ENCODE peak calls at places on chromosomes 4 and X, in seven cellular contexts. S, F, N, E, M, A and U are unnamed samples.

GRCh38 chr4:100367451-100367850 is 150.4 kb downstream of the EMCN start:
- DNase-seq in N (no peak), S (no peak), M (no peak), E (no peak), F (no peak), A (no peak), U (no peak)

GRCh38 chr4:86594559-86595425 is 677 bp downstream of the PTPN13 start:
- DNase-seq in A (peak; percentile 77), M (peak; percentile 69), N (peak; percentile 23), E (peak; percentile 82), S (peak; percentile 13), F (peak; percentile 73), U (no peak)

GRCh38 chrX:66638591-66639500 is at the start of gene EDA2R:
- DNase-seq in A (no peak), F (peak; percentile 47), M (no peak), S (no peak), N (peak; percentile 13), E (peak; percentile 70), U (peak; percentile 17)

GRCh38 chr4:185559913-185560281 is 24.6 kb upstream of the PDLIM3 start:
- DNase-seq in F (no peak), S (no peak), A (no peak), E (no peak), N (no peak), M (no peak), U (no peak)

GRCh38 chr4:61805979-61806378 is 605.9 kb downstream of the ADGRL3 start:
- DNase-seq in F (no peak), E (no peak), N (no peak), M (no peak), A (no peak), S (no peak), U (no peak)

GRCh38 chr4:137531951-137532868 is at the start of gene PCDH18:
- DNase-seq in M (peak; percentile 97), F (peak; percentile 68), S (no peak), A (peak; percentile 95), E (no peak), N (peak; percentile 74), U (no peak)

GRCh38 chr4:24471623-24472510 is 112.5 kb downstream of the DHX15 start:
- DNase-seq in F (peak; percentile 83), A (peak; percentile 63), N (peak; percentile 10), M (peak; percentile 71), S (no peak), E (no peak), U (peak; percentile 32)

GRCh38 chr4:76523593-76523992 is 88.6 kb downstream of the SHROOM3 start:
- DNase-seq in E (no peak), N (no peak), S (no peak), M (no peak), F (no peak), A (no peak), U (no peak)

GRCh38 chr4:122819708-122820449 is 6.8 kb upstream of the FGF2 start:
- DNase-seq in N (no peak), S (no peak), E (no peak), M (no peak), F (no peak), A (no peak), U (no peak)

GRCh38 chr4:8732681-8733243 is 138.9 kb downstream of the HMX1 start:
- DNase-seq in S (no peak), N (no peak), F (no peak), M (no peak), E (peak; percentile 43), A (no peak), U (no peak)

GRCh38 chr4:147492301-147492700 is 11.4 kb downstream of the EDNRA start:
- DNase-seq in M (no peak), N (no peak), F (no peak), E (no peak), S (no peak), A (no peak), U (no peak)

GRCh38 chr4:68655764-68656444 is 14.5 kb downstream of the UGT2B15 start:
- DNase-seq in A (no peak), M (no peak), E (no peak), N (no peak), S (no peak), F (no peak), U (no peak)

GRCh38 chr4:159416073-159416472 is 313.2 kb downstream of the RAPGEF2 start:
- DNase-seq in F (no peak), N (no peak), E (no peak), S (no peak), M (no peak), A (no peak), U (no peak)

GRCh38 chr4:72031868-72032619 is at the start of gene NPFFR2:
- DNase-seq in E (peak; percentile 72), M (no peak), F (peak; percentile 46), N (no peak), A (no peak), S (no peak), U (no peak)

GRCh38 chr4:124710253-124710849 is 2.2 kb downstream of the ANKRD50 start:
- DNase-seq in A (no peak), S (no peak), N (no peak), M (no peak), E (no peak), F (no peak), U (no peak)

GRCh38 chr4:15003441-15003890 is 1.2 kb downstream of the CPEB2 start:
- DNase-seq in E (peak; percentile 95), S (no peak), N (peak; percentile 68), M (peak; percentile 82), F (peak; percentile 73), A (peak; percentile 85), U (peak; percentile 29)

GRCh38 chrX:102044496-102044895 is 81.0 kb upstream of the TCEAL2 start:
- DNase-seq in A (no peak), E (peak; percentile 42), M (no peak), S (no peak), N (no peak), F (no peak), U (no peak)

GRCh38 chr4:115249808-115250207 is 136.4 kb upstream of the NDST4 start:
- DNase-seq in N (no peak), S (peak; percentile 27), F (no peak), A (no peak), M (no peak), E (no peak), U (no peak)

DNA sequence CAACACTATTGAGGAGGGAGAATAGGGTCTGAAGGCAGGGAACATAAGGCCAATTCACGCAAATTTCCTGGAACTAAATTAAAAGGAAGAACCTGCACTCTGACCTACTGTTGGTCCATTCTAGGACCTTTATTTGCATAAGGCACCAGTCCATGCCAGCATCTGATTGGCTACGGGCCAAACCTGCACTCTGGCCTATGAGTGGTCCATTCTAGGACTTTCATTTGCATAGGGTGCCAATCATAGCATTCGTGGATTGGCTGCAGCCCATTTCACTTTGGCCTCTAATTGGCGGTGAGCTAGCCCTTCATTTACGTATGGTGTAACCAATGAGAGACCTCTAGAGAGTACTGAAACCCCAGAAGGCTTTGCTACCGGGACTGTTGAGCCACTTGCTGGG is 6.0 kb upstream of the RNF175 start:
- DNase-seq in A (no peak), E (no peak), S (no peak), F (no peak), N (no peak), M (no peak), U (no peak)
- TF ChIP-seq POLR2AphosphoS5 in A (no peak), E (no peak), S (no peak), F (no peak), N (no peak), M (no peak), U (no peak)

GRCh38 chr4:22514001-22514400 is 1.9 kb downstream of the ADGRA3 start:
- DNase-seq in F (no peak), N (no peak), A (no peak), M (no peak), E (no peak), S (no peak), U (no peak)

GRCh38 chr4:22512306-22512705 is 3.6 kb downstream of the ADGRA3 start:
- DNase-seq in N (no peak), M (no peak), A (no peak), F (no peak), E (no peak), S (no peak), U (no peak)

GRCh38 chr4:22514431-22514830 is 1.4 kb downstream of the ADGRA3 start:
- DNase-seq in F (no peak), A (no peak), S (no peak), M (no peak), N (no peak), E (no peak), U (no peak)

GRCh38 chr4:22515888-22516541 is at the start of gene ADGRA3:
- DNase-seq in A (peak; percentile 71), F (peak; percentile 81), S (no peak), M (peak; percentile 88), N (peak; percentile 80), E (peak; percentile 74), U (peak; percentile 28)

GRCh38 chr4:22515145-22515887 is 550 bp downstream of the ADGRA3 start:
- DNase-seq in N (peak; percentile 78), E (peak; percentile 81), F (peak; percentile 76), A (peak; percentile 69), M (peak; percentile 87), S (no peak), U (peak; percentile 21)
- TF ChIP-seq POLR2A in N (peak; percentile 20), E (no peak), F (peak; percentile 56), A (no peak), M (no peak), S (no peak), U (no peak)

GRCh38 chrX:19810370-19810769 is 77.0 kb downstream of the SH3KBP1 start:
- DNase-seq in S (no peak), E (no peak), A (no peak), N (no peak), F (no peak), M (no peak), U (no peak)
- TF ChIP-seq POLR2AphosphoS5 in S (no peak), E (no peak), A (no peak), N (no peak), F (no peak), M (no peak), U (no peak)

GRCh38 chr4:119471259-119471658 is 149.3 kb upstream of the FABP2 start:
- DNase-seq in S (no peak), M (no peak), A (no peak), N (no peak), F (no peak), E (no peak), U (no peak)
- TF ChIP-seq POLR2A in S (no peak), M (no peak), A (no peak), N (no peak), F (no peak), E (no peak), U (no peak)

DNA sequence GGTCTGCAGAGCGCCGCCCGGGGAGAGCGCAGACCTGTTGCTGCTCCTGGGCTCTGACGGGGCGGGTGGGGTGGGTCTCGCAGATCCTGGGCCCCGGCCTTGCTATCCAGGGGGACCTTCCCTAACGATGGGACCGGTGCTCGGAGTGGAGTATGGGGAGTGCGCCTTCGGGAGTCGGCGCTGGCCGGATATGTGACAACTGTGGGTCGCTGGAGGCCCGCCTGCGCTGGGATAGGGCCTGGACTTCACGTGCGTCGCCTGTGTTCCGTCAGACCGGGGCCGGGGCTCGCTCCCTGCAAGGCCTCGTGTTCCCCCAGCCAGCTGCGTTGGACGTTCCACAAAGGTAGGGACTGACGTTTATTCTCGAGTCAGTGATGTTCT is 1.2 kb downstream of the TBL1X start:
- DNase-seq in A (peak; percentile 78), S (no peak), N (peak; percentile 51), F (peak; percentile 44), M (peak; percentile 88), E (peak; percentile 89), U (peak; percentile 13)
- TF ChIP-seq POLR2AphosphoS5 in A (no peak), S (no peak), N (no peak), F (no peak), M (peak; percentile 70), E (peak; percentile 56), U (no peak)

GRCh38 chrX:153970398-153971123 is 1.1 kb downstream of the HCFC1 start:
- DNase-seq in N (no peak), S (no peak), A (peak; percentile 66), F (peak; percentile 63), M (peak; percentile 82), E (peak; percentile 90), U (no peak)
- TF ChIP-seq POLR2A in N (no peak), S (no peak), A (no peak), F (no peak), M (no peak), E (no peak), U (no peak)